ENCODE peak calls at places on chromosomes 2 and 18, in four cellular contexts. K is NCI-H2107, W is left cardiac atrium, G is skeletal muscle cell. U is an unnamed sample.

GRCh38 chr2:52821631-52822030 is 946.0 kb upstream of the CHAC2 start:
- DNase-seq in G (no peak), W (no peak), K (no peak), U (no peak)

GRCh38 chr2:88190808-88191721 is 20.9 kb downstream of the THNSL2 start:
- DNase-seq in W (no peak), G (no peak), K (no peak), U (peak; percentile 6)

GRCh38 chr2:240635116-240635997 is 10.1 kb downstream of the GPR35 start:
- DNase-seq in G (no peak), W (no peak), K (no peak), U (no peak)

GRCh38 chr2:20625491-20625919 is 25.4 kb downstream of the HS1BP3 start:
- DNase-seq in W (peak; percentile 21), G (no peak), K (no peak), U (no peak)

GRCh38 chr2:29326926-29327325 is 211.7 kb downstream of the CLIP4 start:
- DNase-seq in G (no peak), K (no peak), W (no peak), U (no peak)

GRCh38 chr2:147847746-147848391 is 3.0 kb downstream of the ACVR2A start:
- DNase-seq in G (no peak), K (no peak), W (no peak), U (no peak)

GRCh38 chr18:2304378-2305175 is 266.7 kb downstream of the METTL4 start:
- DNase-seq in K (no peak), W (no peak), G (no peak), U (no peak)

GRCh38 chr2:79994161-79994560 is 310.4 kb downstream of the LRRTM1 start:
- DNase-seq in K (no peak), W (no peak), G (no peak), U (peak; percentile 39)

GRCh38 chr18:54608008-54608642 is 17.1 kb downstream of the DYNAP start:
- DNase-seq in K (no peak), G (peak; percentile 2), W (no peak), U (peak; percentile 68)

GRCh38 chr2:37652199-37652640 is 19.2 kb downstream of the CDC42EP3 start:
- DNase-seq in W (no peak), G (peak; percentile 56), K (no peak), U (no peak)

GRCh38 chr2:189763908-189764661 is 1.5 kb upstream of the OSGEPL1 start:
- DNase-seq in G (no peak), K (no peak), W (no peak), U (peak; percentile 23)

GRCh38 chr2:37441055-37441454 is 96.6 kb downstream of the QPCT start:
- DNase-seq in K (no peak), G (no peak), W (no peak), U (no peak)

GRCh38 chr2:171479154-171479814 is 43.0 kb upstream of the CYBRD1 start:
- DNase-seq in W (no peak), K (no peak), G (no peak), U (no peak)

GRCh38 chr2:233059797-233060499 is at the start of gene INPP5D:
- DNase-seq in K (no peak), G (no peak), W (peak; percentile 53), U (peak; percentile 84)

GRCh38 chr18:12038082-12038660 is 55.5 kb upstream of the ANKRD62 start:
- DNase-seq in W (peak; percentile 52), G (no peak), K (no peak), U (no peak)

GRCh38 chr2:215764441-215765048 is 248.8 kb downstream of the MREG start:
- DNase-seq in W (no peak), K (no peak), G (peak; percentile 81), U (no peak)

GRCh38 chr2:11809586-11810236 is 63.3 kb downstream of the LPIN1 start:
- DNase-seq in W (no peak), G (no peak), K (no peak), U (no peak)

GRCh38 chr2:164055623-164056022 is 319.8 kb upstream of the FIGN start:
- DNase-seq in G (no peak), W (no peak), K (no peak), U (no peak)

GRCh38 chr2:239917128-239917956 is 107.8 kb downstream of the NDUFA10 start:
- DNase-seq in K (no peak), G (no peak), W (no peak), U (no peak)

GRCh38 chr18:76707534-76707933 is 114.8 kb upstream of the ZNF236 start:
- DNase-seq in W (no peak), G (no peak), K (no peak), U (no peak)

GRCh38 chr2:170221317-170222288 is 43.7 kb downstream of the MYO3B start:
- DNase-seq in K (no peak), W (no peak), G (peak; percentile 21), U (no peak)

GRCh38 chr18:2518473-2518872 is 52.8 kb downstream of the METTL4 start:
- DNase-seq in K (no peak), G (no peak), W (peak; percentile 29), U (no peak)

GRCh38 chr2:46164581-46165301 is 132.5 kb upstream of the EPAS1 start:
- DNase-seq in W (peak; percentile 87), G (peak; percentile 99), K (no peak), U (no peak)

GRCh38 chr2:18871430-18871829 is 282.1 kb upstream of the NT5C1B start:
- DNase-seq in W (no peak), G (no peak), K (no peak), U (no peak)

GRCh38 chr2:112690853-112691390 is 29.9 kb upstream of the NT5DC4 start:
- DNase-seq in W (peak; percentile 78), G (no peak), K (no peak), U (peak; percentile 94)

GRCh38 chr2:96533292-96534073 is 3.1 kb upstream of the ARID5A start:
- DNase-seq in W (peak; percentile 91), K (no peak), G (peak; percentile 52), U (peak; percentile 39)

GRCh38 chr2:159029936-159030335 is 61.5 kb downstream of the TANC1 start:
- DNase-seq in G (no peak), W (no peak), K (no peak), U (no peak)

GRCh38 chr2:105865222-105865913 is 120.7 kb downstream of the NCK2 start:
- DNase-seq in G (no peak), K (no peak), W (no peak), U (no peak)

GRCh38 chr2:109721626-109722025 is 72.5 kb upstream of the RGPD5 start:
- DNase-seq in K (no peak), W (no peak), G (no peak), U (no peak)

U was measured in AML-193.